ENCODE peak calls at places on chromosomes 16 and 17, in nine cellular contexts. One of them, this sample, is unnamed.
A peak's percentile ranks its signal among the peaks of the same experiment; 100 is the strongest.

GRCh38 chr16:12392585-12393089 is 411.1 kb downstream of the CPPED1 start:
- DNase-seq in non-pigmented ciliary epithelial cell: no peak
- DNase-seq in cardiac fibroblast: peak; percentile 16
- DNase-seq in KG1: no peak
- DNase-seq in A172: no peak
- DNase-seq in fibroblast of gingiva: peak; percentile 67
- DNase-seq in C1 segment of cervical spinal cord: no peak
- DNase-seq in NCI-H1694 treated with DMSO at 0.1 percent for 48 hours: no peak
- DNase-seq in PC-9: no peak
- DNase-seq in this sample: no peak

GRCh38 chr16:70588565-70588964 is 57.8 kb upstream of the IL34 start:
- DNase-seq in fibroblast of gingiva: peak; percentile 23
- DNase-seq in A172: no peak
- DNase-seq in NCI-H1694 treated with DMSO at 0.1 percent for 48 hours: no peak
- DNase-seq in C1 segment of cervical spinal cord: no peak
- DNase-seq in PC-9: no peak
- DNase-seq in cardiac fibroblast: peak; percentile 66
- DNase-seq in non-pigmented ciliary epithelial cell: no peak
- DNase-seq in KG1: no peak
- DNase-seq in this sample: no peak

GRCh38 chr16:81447383-81448101 is 2.9 kb downstream of the CMIP start:
- DNase-seq in cardiac fibroblast: no peak
- DNase-seq in NCI-H1694 treated with DMSO at 0.1 percent for 48 hours: no peak
- DNase-seq in fibroblast of gingiva: no peak
- DNase-seq in KG1: no peak
- DNase-seq in non-pigmented ciliary epithelial cell: no peak
- DNase-seq in A172: no peak
- DNase-seq in C1 segment of cervical spinal cord: peak; percentile 17
- DNase-seq in PC-9: peak; percentile 39
- DNase-seq in this sample: no peak

GRCh38 chr17:1058423-1059130 is 61.6 kb downstream of the TIMM22 start:
- DNase-seq in PC-9: peak; percentile 83
- DNase-seq in KG1: no peak
- DNase-seq in non-pigmented ciliary epithelial cell: no peak
- DNase-seq in NCI-H1694 treated with DMSO at 0.1 percent for 48 hours: peak; percentile 50
- DNase-seq in A172: peak; percentile 53
- DNase-seq in cardiac fibroblast: peak; percentile 66
- DNase-seq in C1 segment of cervical spinal cord: no peak
- DNase-seq in fibroblast of gingiva: no peak
- DNase-seq in this sample: peak; percentile 48

GRCh38 chr16:25692734-25693508 is 1.2 kb downstream of the HS3ST4 start:
- DNase-seq in NCI-H1694 treated with DMSO at 0.1 percent for 48 hours: no peak
- DNase-seq in non-pigmented ciliary epithelial cell: no peak
- DNase-seq in PC-9: no peak
- DNase-seq in A172: no peak
- DNase-seq in cardiac fibroblast: no peak
- DNase-seq in fibroblast of gingiva: no peak
- DNase-seq in KG1: no peak
- DNase-seq in C1 segment of cervical spinal cord: no peak
- DNase-seq in this sample: no peak

GRCh38 chr16:85308585-85309540 is 196.6 kb upstream of the CIBAR2 start:
- DNase-seq in C1 segment of cervical spinal cord: peak; percentile 29
- DNase-seq in PC-9: no peak
- DNase-seq in NCI-H1694 treated with DMSO at 0.1 percent for 48 hours: no peak
- DNase-seq in non-pigmented ciliary epithelial cell: no peak
- DNase-seq in KG1: peak; percentile 40
- DNase-seq in fibroblast of gingiva: no peak
- DNase-seq in A172: no peak
- DNase-seq in cardiac fibroblast: no peak
- DNase-seq in this sample: peak; percentile 26

GRCh38 chr16:57185446-57185944 is 344 bp downstream of the PSME3IP1 start:
- DNase-seq in cardiac fibroblast: peak; percentile 84
- DNase-seq in C1 segment of cervical spinal cord: peak; percentile 64
- DNase-seq in A172: peak; percentile 67
- DNase-seq in non-pigmented ciliary epithelial cell: no peak
- DNase-seq in PC-9: peak; percentile 21
- DNase-seq in NCI-H1694 treated with DMSO at 0.1 percent for 48 hours: peak; percentile 10
- DNase-seq in KG1: no peak
- DNase-seq in fibroblast of gingiva: no peak
- DNase-seq in this sample: no peak

GRCh38 chr17:4180791-4181190 is 37.8 kb downstream of the CYB5D2 start:
- DNase-seq in C1 segment of cervical spinal cord: no peak
- DNase-seq in A172: no peak
- DNase-seq in NCI-H1694 treated with DMSO at 0.1 percent for 48 hours: no peak
- DNase-seq in PC-9: no peak
- DNase-seq in cardiac fibroblast: no peak
- DNase-seq in KG1: no peak
- DNase-seq in fibroblast of gingiva: no peak
- DNase-seq in non-pigmented ciliary epithelial cell: no peak
- DNase-seq in this sample: no peak

GRCh38 chr17:42311240-42312034 is 23.1 kb downstream of the STAT5A start:
- DNase-seq in NCI-H1694 treated with DMSO at 0.1 percent for 48 hours: no peak
- DNase-seq in KG1: peak; percentile 24
- DNase-seq in C1 segment of cervical spinal cord: peak; percentile 50
- DNase-seq in A172: no peak
- DNase-seq in cardiac fibroblast: peak; percentile 93
- DNase-seq in fibroblast of gingiva: peak; percentile 96
- DNase-seq in PC-9: no peak
- DNase-seq in non-pigmented ciliary epithelial cell: peak; percentile 65
- DNase-seq in this sample: no peak

GRCh38 chr16:85650864-85651811 is 37.6 kb downstream of the GINS2 start:
- DNase-seq in C1 segment of cervical spinal cord: peak; percentile 69
- DNase-seq in cardiac fibroblast: no peak
- DNase-seq in fibroblast of gingiva: no peak
- DNase-seq in NCI-H1694 treated with DMSO at 0.1 percent for 48 hours: peak; percentile 15
- DNase-seq in KG1: no peak
- DNase-seq in A172: no peak
- DNase-seq in PC-9: no peak
- DNase-seq in non-pigmented ciliary epithelial cell: no peak
- DNase-seq in this sample: no peak

GRCh38 chr17:73841431-73842060 is 197.3 kb upstream of the SDK2 start:
- DNase-seq in fibroblast of gingiva: no peak
- DNase-seq in A172: peak; percentile 19
- DNase-seq in cardiac fibroblast: no peak
- DNase-seq in C1 segment of cervical spinal cord: no peak
- DNase-seq in KG1: no peak
- DNase-seq in NCI-H1694 treated with DMSO at 0.1 percent for 48 hours: peak; percentile 43
- DNase-seq in PC-9: no peak
- DNase-seq in non-pigmented ciliary epithelial cell: no peak
- DNase-seq in this sample: no peak

GRCh38 chr16:24736758-24737157 is 7.3 kb downstream of the TNRC6A start:
- DNase-seq in non-pigmented ciliary epithelial cell: no peak
- DNase-seq in C1 segment of cervical spinal cord: no peak
- DNase-seq in A172: no peak
- DNase-seq in fibroblast of gingiva: no peak
- DNase-seq in PC-9: peak; percentile 42
- DNase-seq in KG1: no peak
- DNase-seq in cardiac fibroblast: no peak
- DNase-seq in NCI-H1694 treated with DMSO at 0.1 percent for 48 hours: no peak
- DNase-seq in this sample: no peak

GRCh38 chr17:74677558-74678466 is 34.9 kb downstream of the CD300LF start:
- DNase-seq in KG1: no peak
- DNase-seq in cardiac fibroblast: peak; percentile 18
- DNase-seq in PC-9: no peak
- DNase-seq in NCI-H1694 treated with DMSO at 0.1 percent for 48 hours: peak; percentile 98
- DNase-seq in A172: peak; percentile 82
- DNase-seq in fibroblast of gingiva: no peak
- DNase-seq in C1 segment of cervical spinal cord: no peak
- DNase-seq in non-pigmented ciliary epithelial cell: no peak
- DNase-seq in this sample: no peak

GRCh38 chr16:80009971-80010659 is 409.6 kb upstream of the MAF start:
- DNase-seq in NCI-H1694 treated with DMSO at 0.1 percent for 48 hours: no peak
- DNase-seq in non-pigmented ciliary epithelial cell: no peak
- DNase-seq in fibroblast of gingiva: peak; percentile 6
- DNase-seq in cardiac fibroblast: no peak
- DNase-seq in A172: no peak
- DNase-seq in C1 segment of cervical spinal cord: no peak
- DNase-seq in KG1: no peak
- DNase-seq in PC-9: no peak
- DNase-seq in this sample: no peak

GRCh38 chr17:39754161-39754957 is 16.6 kb downstream of the GRB7 start:
- DNase-seq in PC-9: peak; percentile 98
- DNase-seq in non-pigmented ciliary epithelial cell: no peak
- DNase-seq in cardiac fibroblast: peak; percentile 83
- DNase-seq in C1 segment of cervical spinal cord: peak; percentile 93
- DNase-seq in fibroblast of gingiva: peak; percentile 94
- DNase-seq in KG1: peak; percentile 99
- DNase-seq in NCI-H1694 treated with DMSO at 0.1 percent for 48 hours: peak; percentile 60
- DNase-seq in A172: peak; percentile 88
- DNase-seq in this sample: peak; percentile 99

GRCh38 chr17:78818152-78818846 is 22.3 kb downstream of the USP36 start:
- DNase-seq in NCI-H1694 treated with DMSO at 0.1 percent for 48 hours: no peak
- DNase-seq in non-pigmented ciliary epithelial cell: no peak
- DNase-seq in KG1: no peak
- DNase-seq in cardiac fibroblast: no peak
- DNase-seq in PC-9: no peak
- DNase-seq in fibroblast of gingiva: no peak
- DNase-seq in C1 segment of cervical spinal cord: no peak
- DNase-seq in A172: no peak
- DNase-seq in this sample: no peak

GRCh38 chr17:31374503-31374902 is 17.0 kb upstream of the RAB11FIP4 start:
- DNase-seq in fibroblast of gingiva: no peak
- DNase-seq in cardiac fibroblast: no peak
- DNase-seq in C1 segment of cervical spinal cord: no peak
- DNase-seq in non-pigmented ciliary epithelial cell: no peak
- DNase-seq in NCI-H1694 treated with DMSO at 0.1 percent for 48 hours: no peak
- DNase-seq in A172: no peak
- DNase-seq in KG1: no peak
- DNase-seq in PC-9: no peak
- DNase-seq in this sample: peak; percentile 20

GRCh38 chr16:75566889-75567255 is 693 bp downstream of the GABARAPL2 start:
- DNase-seq in PC-9: no peak
- DNase-seq in A172: no peak
- DNase-seq in C1 segment of cervical spinal cord: no peak
- DNase-seq in NCI-H1694 treated with DMSO at 0.1 percent for 48 hours: no peak
- DNase-seq in KG1: no peak
- DNase-seq in cardiac fibroblast: peak; percentile 3
- DNase-seq in fibroblast of gingiva: no peak
- DNase-seq in non-pigmented ciliary epithelial cell: no peak
- DNase-seq in this sample: peak; percentile 39

GRCh38 chr17:67642488-67642887 is 75.2 kb upstream of the NOL11 start:
- DNase-seq in A172: no peak
- DNase-seq in KG1: no peak
- DNase-seq in fibroblast of gingiva: no peak
- DNase-seq in non-pigmented ciliary epithelial cell: no peak
- DNase-seq in C1 segment of cervical spinal cord: no peak
- DNase-seq in cardiac fibroblast: no peak
- DNase-seq in PC-9: no peak
- DNase-seq in NCI-H1694 treated with DMSO at 0.1 percent for 48 hours: no peak
- DNase-seq in this sample: no peak

GRCh38 chr16:29916979-29917378 is 9.0 kb downstream of the KCTD13 start:
- DNase-seq in non-pigmented ciliary epithelial cell: no peak
- DNase-seq in C1 segment of cervical spinal cord: no peak
- DNase-seq in KG1: no peak
- DNase-seq in PC-9: no peak
- DNase-seq in A172: no peak
- DNase-seq in NCI-H1694 treated with DMSO at 0.1 percent for 48 hours: no peak
- DNase-seq in cardiac fibroblast: no peak
- DNase-seq in fibroblast of gingiva: no peak
- DNase-seq in this sample: no peak

GRCh38 chr17:42055003-42055402 is 4.6 kb upstream of the C17orf113 start:
- DNase-seq in NCI-H1694 treated with DMSO at 0.1 percent for 48 hours: no peak
- DNase-seq in fibroblast of gingiva: no peak
- DNase-seq in PC-9: no peak
- DNase-seq in non-pigmented ciliary epithelial cell: no peak
- DNase-seq in cardiac fibroblast: no peak
- DNase-seq in KG1: no peak
- DNase-seq in A172: no peak
- DNase-seq in C1 segment of cervical spinal cord: no peak
- DNase-seq in this sample: no peak

GRCh38 chr16:4375717-4376116 is 4.1 kb downstream of the VASN start:
- DNase-seq in NCI-H1694 treated with DMSO at 0.1 percent for 48 hours: no peak
- DNase-seq in A172: peak; percentile 87
- DNase-seq in fibroblast of gingiva: peak; percentile 50
- DNase-seq in PC-9: peak; percentile 71
- DNase-seq in cardiac fibroblast: peak; percentile 72
- DNase-seq in non-pigmented ciliary epithelial cell: no peak
- DNase-seq in KG1: no peak
- DNase-seq in C1 segment of cervical spinal cord: no peak
- DNase-seq in this sample: no peak

GRCh38 chr17:42409467-42410351 is 13.3 kb downstream of the CAVIN1 start:
- DNase-seq in PC-9: peak; percentile 81
- DNase-seq in A172: peak; percentile 93
- DNase-seq in fibroblast of gingiva: peak; percentile 97
- DNase-seq in C1 segment of cervical spinal cord: peak; percentile 40
- DNase-seq in KG1: no peak
- DNase-seq in cardiac fibroblast: peak; percentile 95
- DNase-seq in NCI-H1694 treated with DMSO at 0.1 percent for 48 hours: no peak
- DNase-seq in non-pigmented ciliary epithelial cell: no peak
- DNase-seq in this sample: no peak

GRCh38 chr16:10183606-10183959 is 1.4 kb upstream of the GRIN2A start:
- DNase-seq in PC-9: no peak
- DNase-seq in KG1: no peak
- DNase-seq in non-pigmented ciliary epithelial cell: no peak
- DNase-seq in fibroblast of gingiva: no peak
- DNase-seq in cardiac fibroblast: no peak
- DNase-seq in NCI-H1694 treated with DMSO at 0.1 percent for 48 hours: no peak
- DNase-seq in C1 segment of cervical spinal cord: no peak
- DNase-seq in A172: no peak
- DNase-seq in this sample: no peak

GRCh38 chr17:27535975-27536374 is 79.7 kb downstream of the KSR1 start:
- DNase-seq in NCI-H1694 treated with DMSO at 0.1 percent for 48 hours: no peak
- DNase-seq in fibroblast of gingiva: no peak
- DNase-seq in cardiac fibroblast: no peak
- DNase-seq in KG1: no peak
- DNase-seq in non-pigmented ciliary epithelial cell: no peak
- DNase-seq in PC-9: no peak
- DNase-seq in A172: no peak
- DNase-seq in C1 segment of cervical spinal cord: no peak
- DNase-seq in this sample: no peak

GRCh38 chr17:352421-353212 is at the start of gene RPH3AL:
- DNase-seq in PC-9: peak; percentile 67
- DNase-seq in fibroblast of gingiva: no peak
- DNase-seq in KG1: peak; percentile 1
- DNase-seq in C1 segment of cervical spinal cord: no peak
- DNase-seq in cardiac fibroblast: peak; percentile 24
- DNase-seq in A172: peak; percentile 39
- DNase-seq in NCI-H1694 treated with DMSO at 0.1 percent for 48 hours: peak; percentile 53
- DNase-seq in non-pigmented ciliary epithelial cell: no peak
- DNase-seq in this sample: no peak

GRCh38 chr16:50371936-50372595 is 3.3 kb upstream of the BRD7 start:
- DNase-seq in KG1: no peak
- DNase-seq in NCI-H1694 treated with DMSO at 0.1 percent for 48 hours: no peak
- DNase-seq in cardiac fibroblast: peak; percentile 27
- DNase-seq in A172: no peak
- DNase-seq in fibroblast of gingiva: no peak
- DNase-seq in non-pigmented ciliary epithelial cell: no peak
- DNase-seq in C1 segment of cervical spinal cord: peak; percentile 52
- DNase-seq in PC-9: no peak
- DNase-seq in this sample: peak; percentile 18

GRCh38 chr17:58005728-58006562 is 1.1 kb downstream of the SRSF1 start:
- DNase-seq in fibroblast of gingiva: no peak
- DNase-seq in NCI-H1694 treated with DMSO at 0.1 percent for 48 hours: no peak
- DNase-seq in non-pigmented ciliary epithelial cell: no peak
- DNase-seq in A172: no peak
- DNase-seq in C1 segment of cervical spinal cord: no peak
- DNase-seq in KG1: no peak
- DNase-seq in PC-9: no peak
- DNase-seq in cardiac fibroblast: no peak
- DNase-seq in this sample: no peak

GRCh38 chr16:13435873-13436474 is 484.0 kb upstream of the ERCC4 start:
- DNase-seq in NCI-H1694 treated with DMSO at 0.1 percent for 48 hours: no peak
- DNase-seq in C1 segment of cervical spinal cord: no peak
- DNase-seq in PC-9: peak; percentile 24
- DNase-seq in non-pigmented ciliary epithelial cell: no peak
- DNase-seq in fibroblast of gingiva: no peak
- DNase-seq in cardiac fibroblast: no peak
- DNase-seq in A172: no peak
- DNase-seq in KG1: no peak
- DNase-seq in this sample: peak; percentile 48

GRCh38 chr17:383771-384621 is 31.4 kb upstream of the RPH3AL start:
- DNase-seq in PC-9: no peak
- DNase-seq in A172: no peak
- DNase-seq in C1 segment of cervical spinal cord: no peak
- DNase-seq in non-pigmented ciliary epithelial cell: no peak
- DNase-seq in NCI-H1694 treated with DMSO at 0.1 percent for 48 hours: peak; percentile 38
- DNase-seq in KG1: no peak
- DNase-seq in cardiac fibroblast: no peak
- DNase-seq in fibroblast of gingiva: no peak
- DNase-seq in this sample: no peak

GRCh38 chr17:28407130-28407973 is 1.3 kb upstream of the SLC46A1 start:
- DNase-seq in cardiac fibroblast: no peak
- DNase-seq in fibroblast of gingiva: no peak
- DNase-seq in C1 segment of cervical spinal cord: no peak
- DNase-seq in non-pigmented ciliary epithelial cell: no peak
- DNase-seq in PC-9: peak; percentile 19
- DNase-seq in KG1: no peak
- DNase-seq in NCI-H1694 treated with DMSO at 0.1 percent for 48 hours: peak; percentile 74
- DNase-seq in A172: no peak
- DNase-seq in this sample: no peak